ENCODE peak calls at places on chromosomes 6 and 20, in nine cellular contexts. One of them, this sample, is unnamed.

GRCh38 chr6:154457046-154457713 is 53.3 kb downstream of the CNKSR3 start:
- DNase-seq in CD8-positive, alpha-beta T cell: no peak
- DNase-seq in neuronal stem cell: no peak
- DNase-seq in tibial nerve: no peak
- DNase-seq in brain microvascular endothelial cell: peak; percentile 60
- DNase-seq in upper lobe of left lung: no peak
- DNase-seq in GM06990: no peak
- DNase-seq in Panc1: no peak
- DNase-seq in HCT116: no peak
- DNase-seq in this sample: no peak

GRCh38 chr20:46264391-46265266 is 43.7 kb downstream of the CDH22 start:
- DNase-seq in tibial nerve: no peak
- DNase-seq in CD8-positive, alpha-beta T cell: no peak
- DNase-seq in Panc1: no peak
- DNase-seq in neuronal stem cell: no peak
- DNase-seq in GM06990: no peak
- DNase-seq in upper lobe of left lung: peak; percentile 70
- DNase-seq in HCT116: no peak
- DNase-seq in brain microvascular endothelial cell: no peak
- DNase-seq in this sample: no peak

GRCh38 chr6:80449756-80450155 is 343.3 kb downstream of the BCKDHB start:
- DNase-seq in tibial nerve: no peak
- DNase-seq in CD8-positive, alpha-beta T cell: no peak
- DNase-seq in GM06990: no peak
- DNase-seq in Panc1: no peak
- DNase-seq in upper lobe of left lung: no peak
- DNase-seq in brain microvascular endothelial cell: no peak
- DNase-seq in neuronal stem cell: no peak
- DNase-seq in HCT116: no peak
- DNase-seq in this sample: no peak

GRCh38 chr20:4805663-4806449 is 84.1 kb downstream of the PRND start:
- DNase-seq in tibial nerve: no peak
- DNase-seq in CD8-positive, alpha-beta T cell: no peak
- DNase-seq in HCT116: no peak
- DNase-seq in brain microvascular endothelial cell: no peak
- DNase-seq in GM06990: no peak
- DNase-seq in Panc1: no peak
- DNase-seq in neuronal stem cell: no peak
- DNase-seq in upper lobe of left lung: no peak
- DNase-seq in this sample: no peak

GRCh38 chr6:113120577-113121285 is 736.4 kb upstream of the MARCKS start:
- DNase-seq in GM06990: no peak
- DNase-seq in brain microvascular endothelial cell: peak; percentile 99
- DNase-seq in neuronal stem cell: no peak
- DNase-seq in HCT116: peak; percentile 73
- DNase-seq in Panc1: no peak
- DNase-seq in tibial nerve: no peak
- DNase-seq in CD8-positive, alpha-beta T cell: no peak
- DNase-seq in upper lobe of left lung: no peak
- DNase-seq in this sample: no peak

GRCh38 chr20:50844430-50845100 is 49.7 kb downstream of the BCAS4 start:
- DNase-seq in HCT116: peak; percentile 67
- DNase-seq in GM06990: peak; percentile 85
- DNase-seq in brain microvascular endothelial cell: peak; percentile 84
- DNase-seq in neuronal stem cell: no peak
- DNase-seq in CD8-positive, alpha-beta T cell: peak; percentile 50
- DNase-seq in tibial nerve: no peak
- DNase-seq in Panc1: no peak
- DNase-seq in upper lobe of left lung: peak; percentile 39
- DNase-seq in this sample: peak; percentile 85

GRCh38 chr20:51931321-51931720 is 129.0 kb upstream of the SALL4 start:
- DNase-seq in neuronal stem cell: peak; percentile 12
- DNase-seq in tibial nerve: no peak
- DNase-seq in Panc1: no peak
- DNase-seq in CD8-positive, alpha-beta T cell: no peak
- DNase-seq in GM06990: no peak
- DNase-seq in upper lobe of left lung: no peak
- DNase-seq in brain microvascular endothelial cell: no peak
- DNase-seq in HCT116: no peak
- DNase-seq in this sample: no peak

GRCh38 chr20:15889073-15889923 is 684.0 kb downstream of the KIF16B start:
- DNase-seq in upper lobe of left lung: no peak
- DNase-seq in neuronal stem cell: no peak
- DNase-seq in HCT116: no peak
- DNase-seq in Panc1: no peak
- DNase-seq in CD8-positive, alpha-beta T cell: no peak
- DNase-seq in brain microvascular endothelial cell: no peak
- DNase-seq in GM06990: no peak
- DNase-seq in tibial nerve: no peak
- DNase-seq in this sample: no peak

GRCh38 chr6:43035495-43036194 is 14.2 kb downstream of the RRP36 start:
- DNase-seq in brain microvascular endothelial cell: no peak
- DNase-seq in upper lobe of left lung: no peak
- DNase-seq in CD8-positive, alpha-beta T cell: no peak
- DNase-seq in neuronal stem cell: no peak
- DNase-seq in Panc1: no peak
- DNase-seq in tibial nerve: no peak
- DNase-seq in GM06990: no peak
- DNase-seq in HCT116: no peak
- DNase-seq in this sample: no peak

GRCh38 chr6:114024746-114025145 is 53.8 kb upstream of the HDAC2 start:
- DNase-seq in neuronal stem cell: no peak
- DNase-seq in GM06990: no peak
- DNase-seq in HCT116: no peak
- DNase-seq in CD8-positive, alpha-beta T cell: no peak
- DNase-seq in tibial nerve: no peak
- DNase-seq in brain microvascular endothelial cell: no peak
- DNase-seq in Panc1: no peak
- DNase-seq in upper lobe of left lung: no peak
- DNase-seq in this sample: no peak

DNA sequence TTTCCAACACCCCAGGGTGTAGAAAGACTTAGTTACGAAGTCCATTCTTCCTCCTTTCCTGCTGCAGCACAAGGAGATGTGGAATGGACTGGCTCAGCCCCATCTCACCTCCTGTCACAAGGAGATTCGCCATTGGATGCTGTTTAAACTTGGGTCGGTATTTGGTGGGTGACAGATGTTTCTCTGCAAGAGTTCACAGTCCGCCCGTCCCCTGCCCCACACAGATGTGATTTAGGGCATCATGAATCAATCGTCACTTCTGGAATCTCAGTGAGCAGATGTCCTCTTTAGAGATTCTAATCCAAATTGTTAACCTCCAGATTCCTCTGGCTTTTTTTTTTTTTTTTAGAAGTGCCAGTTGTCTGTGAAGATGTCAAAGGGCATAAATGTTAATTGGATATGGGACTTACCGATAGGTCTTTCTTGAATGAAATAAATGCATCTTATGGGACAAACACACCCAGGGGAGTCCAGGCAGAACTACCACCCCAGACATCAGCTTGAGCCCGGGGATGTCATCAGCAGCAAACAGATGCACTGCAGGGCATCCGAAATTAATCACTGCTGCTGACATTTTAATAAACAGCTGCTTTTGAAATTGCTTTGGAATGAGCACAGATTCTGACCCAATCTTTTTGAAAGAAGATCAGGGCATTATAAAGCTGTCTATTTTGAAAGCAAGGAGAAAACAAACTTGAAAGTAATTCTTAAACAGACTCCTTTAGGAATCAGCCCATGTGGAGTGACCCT is 117.6 kb upstream of the CDH4 start:
- DNase-seq in brain microvascular endothelial cell: no peak
- DNase-seq in neuronal stem cell: no peak
- DNase-seq in Panc1: no peak
- DNase-seq in GM06990: no peak
- DNase-seq in CD8-positive, alpha-beta T cell: no peak
- DNase-seq in tibial nerve: no peak
- DNase-seq in HCT116: no peak
- DNase-seq in upper lobe of left lung: no peak
- DNase-seq in this sample: no peak
- H3K27me3 ChIP-seq in brain microvascular endothelial cell: no peaks in the 10 kb centered on the region
- H3K27me3 ChIP-seq in neuronal stem cell: no peaks in the 10 kb centered on the region
- H3K27me3 ChIP-seq in Panc1: peaks cover 2% of the 10 kb centered on the region
- H3K27me3 ChIP-seq in GM06990: no peaks in the 10 kb centered on the region
- H3K27me3 ChIP-seq in CD8-positive, alpha-beta T cell: no peaks in the 10 kb centered on the region
- H3K27me3 ChIP-seq in tibial nerve: no peaks in the 10 kb centered on the region
- H3K27me3 ChIP-seq in HCT116: no peaks in the 10 kb centered on the region
- H3K27me3 ChIP-seq in upper lobe of left lung: no peaks in the 10 kb centered on the region
- H3K27me3 ChIP-seq in this sample: no peaks in the 10 kb centered on the region

GRCh38 chr20:62722627-62723026 is 14.0 kb downstream of the NTSR1 start:
- DNase-seq in CD8-positive, alpha-beta T cell: no peak
- DNase-seq in Panc1: no peak
- DNase-seq in GM06990: no peak
- DNase-seq in HCT116: no peak
- DNase-seq in tibial nerve: no peak
- DNase-seq in upper lobe of left lung: no peak
- DNase-seq in neuronal stem cell: no peak
- DNase-seq in brain microvascular endothelial cell: no peak
- DNase-seq in this sample: no peak
- H3K27me3 ChIP-seq in CD8-positive, alpha-beta T cell: no peaks in the 10 kb centered on the region
- H3K27me3 ChIP-seq in Panc1: no peaks in the 10 kb centered on the region
- H3K27me3 ChIP-seq in GM06990: no peaks in the 10 kb centered on the region
- H3K27me3 ChIP-seq in HCT116: no peaks in the 10 kb centered on the region
- H3K27me3 ChIP-seq in tibial nerve: no peaks in the 10 kb centered on the region
- H3K27me3 ChIP-seq in upper lobe of left lung: peaks cover 6% of the 10 kb centered on the region
- H3K27me3 ChIP-seq in neuronal stem cell: no peaks in the 10 kb centered on the region
- H3K27me3 ChIP-seq in brain microvascular endothelial cell: peaks cover 1% of the 10 kb centered on the region
- H3K27me3 ChIP-seq in this sample: no peaks in the 10 kb centered on the region

GRCh38 chr20:11791316-11792228 is 126.1 kb upstream of the BTBD3 start:
- DNase-seq in CD8-positive, alpha-beta T cell: no peak
- DNase-seq in neuronal stem cell: no peak
- DNase-seq in tibial nerve: no peak
- DNase-seq in upper lobe of left lung: no peak
- DNase-seq in Panc1: no peak
- DNase-seq in GM06990: no peak
- DNase-seq in HCT116: no peak
- DNase-seq in brain microvascular endothelial cell: no peak
- DNase-seq in this sample: no peak

GRCh38 chr20:11786108-11786507 is 131.6 kb upstream of the BTBD3 start:
- DNase-seq in CD8-positive, alpha-beta T cell: no peak
- DNase-seq in upper lobe of left lung: no peak
- DNase-seq in neuronal stem cell: no peak
- DNase-seq in HCT116: no peak
- DNase-seq in brain microvascular endothelial cell: no peak
- DNase-seq in tibial nerve: no peak
- DNase-seq in Panc1: no peak
- DNase-seq in GM06990: no peak
- DNase-seq in this sample: no peak

GRCh38 chr20:11794525-11794924 is 123.2 kb upstream of the BTBD3 start:
- DNase-seq in brain microvascular endothelial cell: no peak
- DNase-seq in tibial nerve: no peak
- DNase-seq in GM06990: no peak
- DNase-seq in CD8-positive, alpha-beta T cell: no peak
- DNase-seq in Panc1: no peak
- DNase-seq in upper lobe of left lung: no peak
- DNase-seq in HCT116: no peak
- DNase-seq in neuronal stem cell: no peak
- DNase-seq in this sample: no peak

GRCh38 chr20:11792229-11792953 is 125.3 kb upstream of the BTBD3 start:
- DNase-seq in brain microvascular endothelial cell: no peak
- DNase-seq in GM06990: no peak
- DNase-seq in neuronal stem cell: no peak
- DNase-seq in HCT116: no peak
- DNase-seq in CD8-positive, alpha-beta T cell: no peak
- DNase-seq in Panc1: no peak
- DNase-seq in tibial nerve: no peak
- DNase-seq in upper lobe of left lung: no peak
- DNase-seq in this sample: no peak

GRCh38 chr20:11790047-11790446 is 127.6 kb upstream of the BTBD3 start:
- DNase-seq in Panc1: no peak
- DNase-seq in GM06990: no peak
- DNase-seq in upper lobe of left lung: no peak
- DNase-seq in neuronal stem cell: no peak
- DNase-seq in HCT116: no peak
- DNase-seq in CD8-positive, alpha-beta T cell: no peak
- DNase-seq in tibial nerve: no peak
- DNase-seq in brain microvascular endothelial cell: no peak
- DNase-seq in this sample: no peak
- H3K27me3 ChIP-seq in Panc1: no peaks in the 10 kb centered on the region
- H3K27me3 ChIP-seq in GM06990: no peaks in the 10 kb centered on the region
- H3K27me3 ChIP-seq in upper lobe of left lung: no peaks in the 10 kb centered on the region
- H3K27me3 ChIP-seq in neuronal stem cell: no peaks in the 10 kb centered on the region
- H3K27me3 ChIP-seq in HCT116: no peaks in the 10 kb centered on the region
- H3K27me3 ChIP-seq in CD8-positive, alpha-beta T cell: no peaks in the 10 kb centered on the region
- H3K27me3 ChIP-seq in tibial nerve: no peaks in the 10 kb centered on the region
- H3K27me3 ChIP-seq in brain microvascular endothelial cell: no peaks in the 10 kb centered on the region
- H3K27me3 ChIP-seq in this sample: no peaks in the 10 kb centered on the region

DNA sequence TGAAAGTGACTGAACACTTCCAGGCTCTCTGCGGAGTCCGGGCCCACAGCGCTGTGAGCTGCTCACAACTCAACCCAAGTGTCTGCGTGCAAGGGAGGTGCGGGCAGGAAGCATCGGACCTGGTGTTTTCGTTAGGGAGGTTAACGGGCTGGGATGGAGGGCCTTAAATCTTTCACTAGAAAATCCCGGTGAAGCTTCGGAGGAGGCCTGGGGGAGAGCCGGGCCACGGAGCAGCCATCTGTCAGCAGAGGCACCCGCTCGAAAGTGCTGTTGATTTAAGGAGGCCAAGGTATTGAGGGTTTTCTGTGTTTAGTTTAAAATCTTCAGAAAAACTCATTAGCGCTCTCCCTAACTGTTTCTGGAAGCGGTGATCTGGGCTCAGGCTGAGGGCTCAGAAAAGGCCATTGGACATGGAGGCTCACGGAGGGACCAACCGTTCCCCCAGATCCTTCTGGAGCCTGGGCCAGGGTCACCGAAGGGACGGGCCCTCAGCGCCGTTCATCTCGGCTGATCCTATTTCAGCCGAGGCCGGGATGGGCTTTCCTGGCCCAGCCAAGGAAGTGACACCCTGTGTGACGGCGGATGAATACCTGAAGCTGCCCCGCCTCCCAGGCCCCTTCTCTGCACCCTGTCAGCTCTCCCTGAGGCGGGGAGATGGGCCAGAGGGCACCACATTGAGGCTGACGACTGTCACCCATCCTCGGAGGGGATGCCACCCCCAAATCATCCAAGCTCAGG is 20.7 kb downstream of the GATA5 start:
- DNase-seq in tibial nerve: no peak
- DNase-seq in CD8-positive, alpha-beta T cell: no peak
- DNase-seq in upper lobe of left lung: peak; percentile 46
- DNase-seq in neuronal stem cell: no peak
- DNase-seq in HCT116: no peak
- DNase-seq in Panc1: no peak
- DNase-seq in brain microvascular endothelial cell: no peak
- DNase-seq in GM06990: no peak
- DNase-seq in this sample: no peak
- H3K27me3 ChIP-seq in tibial nerve: no peaks in the 10 kb centered on the region
- H3K27me3 ChIP-seq in CD8-positive, alpha-beta T cell: no peaks in the 10 kb centered on the region
- H3K27me3 ChIP-seq in upper lobe of left lung: peaks cover 23% of the 10 kb centered on the region
- H3K27me3 ChIP-seq in neuronal stem cell: no peaks in the 10 kb centered on the region
- H3K27me3 ChIP-seq in HCT116: peaks cover 4% of the 10 kb centered on the region
- H3K27me3 ChIP-seq in Panc1: no peaks in the 10 kb centered on the region
- H3K27me3 ChIP-seq in brain microvascular endothelial cell: no peaks in the 10 kb centered on the region
- H3K27me3 ChIP-seq in GM06990: no peaks in the 10 kb centered on the region
- H3K27me3 ChIP-seq in this sample: no peaks in the 10 kb centered on the region

GRCh38 chr6:30391240-30391639 is 46.3 kb downstream of the RPP21 start:
- DNase-seq in brain microvascular endothelial cell: no peak
- DNase-seq in neuronal stem cell: no peak
- DNase-seq in upper lobe of left lung: no peak
- DNase-seq in tibial nerve: no peak
- DNase-seq in CD8-positive, alpha-beta T cell: no peak
- DNase-seq in GM06990: no peak
- DNase-seq in Panc1: no peak
- DNase-seq in HCT116: no peak
- DNase-seq in this sample: no peak
- H3K27me3 ChIP-seq in brain microvascular endothelial cell: peaks cover 32% of the 10 kb centered on the region
- H3K27me3 ChIP-seq in neuronal stem cell: no peaks in the 10 kb centered on the region
- H3K27me3 ChIP-seq in upper lobe of left lung: no peaks in the 10 kb centered on the region
- H3K27me3 ChIP-seq in tibial nerve: no peaks in the 10 kb centered on the region
- H3K27me3 ChIP-seq in CD8-positive, alpha-beta T cell: no peaks in the 10 kb centered on the region
- H3K27me3 ChIP-seq in GM06990: peaks cover 4% of the 10 kb centered on the region
- H3K27me3 ChIP-seq in Panc1: peaks cover 35% of the 10 kb centered on the region
- H3K27me3 ChIP-seq in HCT116: peaks cover 44% of the 10 kb centered on the region
- H3K27me3 ChIP-seq in this sample: no peaks in the 10 kb centered on the region

This sample was measured in ascending aorta.